ENCODE peak calls at places on chromosomes 13 and 19, in ten cellular contexts. X is tibial artery, C is fibroblast of lung, O is ACHN, U is skeletal muscle cell, V is left ventricle myocardium inferior, K is GM19239, D is dorsolateral prefrontal cortex, T is ELR, E is mesothelial cell of epicardium. G is an unnamed sample.

GRCh38 chr13:76707360-76707759 is 178.8 kb downstream of the KCTD12 start:
- DNase-seq in O (no peak), T (peak), X (no peak), D (no peak), V (no peak), C (peak), U (no peak), E (no peak), K (no peak), G (peak)

GRCh38 chr13:99442273-99442895 is 58.9 kb upstream of the TM9SF2 start:
- DNase-seq in C (peak), T (peak), X (no peak), K (no peak), D (peak), E (no peak), U (no peak), V (no peak), O (peak), G (peak)

GRCh38 chr13:36769545-36769944 is 49.5 kb upstream of the RFXAP start:
- DNase-seq in D (no peak), O (no peak), C (no peak), E (no peak), K (no peak), U (no peak), T (no peak), V (no peak), X (no peak), G (no peak)

GRCh38 chr19:30222993-30223865 is 149.0 kb upstream of the ZNF536 start:
- DNase-seq in E (no peak), D (no peak), X (no peak), K (no peak), T (no peak), O (no peak), U (no peak), V (no peak), C (no peak), G (no peak)

GRCh38 chr19:52231154-52231565 is 38.2 kb upstream of the ZNF766 start:
- DNase-seq in X (no peak), K (no peak), V (no peak), D (no peak), E (no peak), U (no peak), T (peak), C (peak), O (no peak), G (peak)

GRCh38 chr19:2542341-2543069 is 66.6 kb downstream of the GADD45B start:
- DNase-seq in C (peak), T (peak), V (peak), E (no peak), U (peak), K (no peak), D (no peak), O (no peak), X (no peak), G (no peak)

GRCh38 chr13:30751183-30751933 is 16.0 kb downstream of the ALOX5AP start:
- DNase-seq in O (no peak), V (no peak), C (no peak), U (no peak), X (no peak), D (no peak), E (no peak), T (no peak), K (no peak), G (no peak)

GRCh38 chr13:67971291-67971690 is 741.2 kb upstream of the PCDH9 start:
- DNase-seq in C (peak), O (no peak), D (no peak), V (no peak), T (no peak), U (no peak), E (no peak), K (no peak), X (no peak), G (no peak)

GRCh38 chr13:110407021-110407420 is 99.9 kb downstream of the COL4A2 start:
- DNase-seq in O (no peak), X (no peak), C (no peak), V (no peak), D (no peak), U (no peak), E (no peak), T (no peak), K (no peak), G (no peak)

GRCh38 chr13:36891752-36892151 is 28.3 kb downstream of the SMAD9 start:
- DNase-seq in C (peak), E (no peak), D (no peak), O (no peak), T (no peak), U (no peak), X (no peak), K (no peak), V (no peak), G (no peak)

G was measured in HFFc6.